ENCODE peak calls at places on chromosomes 12 and 14, in six cellular contexts. T, A, D, U, H and W are unnamed samples.

GRCh38 chr12:98939350-98939749 is 294.3 kb downstream of the APAF1 start:
- DNase-seq in A (no peak), U (no peak), D (peak; percentile 36), H (peak; percentile 40), T (no peak), W (no peak)

GRCh38 chr12:229441-230191 is 15.7 kb upstream of the SLC6A12 start:
- DNase-seq in U (no peak), H (no peak), D (no peak), A (no peak), T (no peak), W (no peak)

GRCh38 chr12:104694161-104694560 is 237.4 kb downstream of the CHST11 start:
- DNase-seq in U (no peak), H (no peak), T (no peak), A (no peak), D (no peak), W (no peak)

GRCh38 chr14:100899841-100900771 is 3.4 kb downstream of the RTL1 start:
- DNase-seq in T (no peak), A (no peak), U (no peak), H (peak; percentile 30), D (no peak), W (no peak)

GRCh38 chr12:54997914-54998507 is 13.4 kb upstream of the TESPA1 start:
- DNase-seq in A (peak; percentile 61), U (no peak), T (no peak), H (no peak), D (no peak), W (no peak)

GRCh38 chr12:69501154-69501895 is 31.1 kb downstream of the FRS2 start:
- DNase-seq in T (no peak), U (no peak), D (peak; percentile 37), A (no peak), H (no peak), W (no peak)

GRCh38 chr14:21136024-21136423 is 19.8 kb downstream of the OR5AU1 start:
- DNase-seq in T (no peak), U (no peak), A (peak; percentile 67), H (peak; percentile 12), D (peak; percentile 44), W (no peak)

GRCh38 chr12:34292736-34293625 is 270.7 kb downstream of the ALG10 start:
- DNase-seq in D (no peak), U (no peak), A (no peak), H (no peak), T (no peak), W (no peak)

GRCh38 chr12:26746315-26746714 is 86.7 kb downstream of the ITPR2 start:
- DNase-seq in A (no peak), H (no peak), T (no peak), D (peak; percentile 89), U (no peak), W (no peak)

GRCh38 chr12:24922109-24922508 is 26.8 kb downstream of the BCAT1 start:
- DNase-seq in A (no peak), U (no peak), H (no peak), T (no peak), D (no peak), W (no peak)

GRCh38 chr14:57136669-57137068 is 132.0 kb downstream of the EXOC5 start:
- DNase-seq in T (no peak), U (no peak), D (no peak), H (no peak), A (peak; percentile 66), W (no peak)

GRCh38 chr12:47549258-47549657 is 156.6 kb downstream of the RPAP3 start:
- DNase-seq in D (no peak), A (no peak), U (no peak), H (no peak), T (no peak), W (no peak)

GRCh38 chr14:96681826-96682225 is 115.4 kb upstream of the VRK1 start:
- DNase-seq in H (no peak), U (no peak), T (no peak), D (no peak), A (no peak), W (no peak)

GRCh38 chr14:22088614-22089359 is 415.2 kb upstream of the OR4E1 start:
- DNase-seq in T (no peak), H (no peak), U (no peak), A (no peak), D (no peak), W (no peak)

GRCh38 chr14:59342516-59343484 is 122.4 kb downstream of the GPR135 start:
- DNase-seq in T (no peak), H (peak; percentile 49), U (no peak), A (no peak), D (no peak), W (no peak)

GRCh38 chr12:25495336-25496097 is 57.6 kb downstream of the LMNTD1 start:
- DNase-seq in U (no peak), H (no peak), T (no peak), A (no peak), D (peak; percentile 64), W (peak; percentile 17)

GRCh38 chr12:29149691-29150382 is 759 bp downstream of the FAR2 start:
- DNase-seq in D (no peak), H (no peak), T (no peak), A (peak; percentile 74), U (peak; percentile 7), W (no peak)

GRCh38 chr14:103099081-103099732 is 4.7 kb downstream of the EXOC3L4 start:
- DNase-seq in U (no peak), D (no peak), A (no peak), T (no peak), H (no peak), W (no peak)

GRCh38 chr12:73308079-73308478 is 1035.9 kb downstream of the TRHDE start:
- DNase-seq in T (no peak), U (no peak), D (no peak), H (no peak), A (no peak), W (no peak)

GRCh38 chr12:49274396-49275069 is 9.7 kb downstream of the TUBA1C start:
- DNase-seq in A (peak; percentile 23), H (no peak), T (no peak), U (no peak), D (no peak), W (no peak)

GRCh38 chr12:49293056-49293956 is 1.6 kb upstream of the PRPH start:
- DNase-seq in H (no peak), D (no peak), A (peak; percentile 92), U (no peak), T (no peak), W (no peak)

GRCh38 chr12:91492648-91493047 is 310.0 kb upstream of the DCN start:
- DNase-seq in U (no peak), T (no peak), D (no peak), A (no peak), H (no peak), W (no peak)

GRCh38 chr12:19957578-19957977 is 410.8 kb upstream of the PDE3A start:
- DNase-seq in D (peak; percentile 28), U (no peak), H (no peak), A (no peak), T (no peak), W (no peak)

GRCh38 chr12:53065470-53065869 is 13.7 kb downstream of the SPRYD3 start:
- DNase-seq in D (no peak), H (no peak), T (no peak), A (no peak), U (no peak), W (no peak)

GRCh38 chr12:53538209-53538689 is 31.0 kb upstream of the NPFF start:
- DNase-seq in T (no peak), A (no peak), D (peak; percentile 35), H (no peak), U (no peak), W (no peak)

GRCh38 chr14:65239143-65239672 is 136.9 kb upstream of the MAX start:
- DNase-seq in U (no peak), T (no peak), H (peak; percentile 44), D (peak; percentile 67), A (no peak), W (no peak)

GRCh38 chr12:57226588-57227314 is 2.8 kb upstream of the SHMT2 start:
- DNase-seq in T (no peak), H (no peak), U (no peak), A (peak; percentile 52), D (no peak), W (no peak)

GRCh38 chr14:86038401-86038985 is 508.5 kb downstream of the FLRT2 start:
- DNase-seq in U (peak; percentile 16), T (peak; percentile 10), A (peak; percentile 50), D (peak; percentile 61), H (peak; percentile 69), W (peak; percentile 51)

GRCh38 chr12:121404734-121405133 is 4.8 kb downstream of the RNF34 start:
- DNase-seq in H (peak; percentile 85), T (no peak), A (peak; percentile 82), D (no peak), U (no peak), W (no peak)

GRCh38 chr14:81868172-81868571 is 334.5 kb upstream of the SEL1L start:
- DNase-seq in U (no peak), T (no peak), A (peak; percentile 19), D (no peak), H (no peak), W (no peak)

GRCh38 chr12:93061414-93062099 is 132.5 kb upstream of the EEA1 start:
- DNase-seq in H (no peak), A (peak; percentile 41), U (no peak), T (no peak), D (no peak), W (no peak)

GRCh38 chr14:105862581-105863239 is 336.3 kb downstream of the TMEM121 start:
- DNase-seq in A (no peak), U (no peak), H (no peak), T (no peak), D (no peak), W (no peak)

GRCh38 chr12:127570793-127571360 is 696.1 kb upstream of the TMEM132C start:
- DNase-seq in D (no peak), U (no peak), A (no peak), H (no peak), T (no peak), W (no peak)

GRCh38 chr14:61700104-61700886 is 5.0 kb downstream of the HIF1A start:
- DNase-seq in A (no peak), D (no peak), H (no peak), T (no peak), U (no peak), W (no peak)

GRCh38 chr14:104746951-104747481 is 5.9 kb upstream of the SIVA1 start:
- DNase-seq in U (no peak), D (no peak), H (no peak), T (no peak), A (peak; percentile 55), W (no peak)